ENCODE peak calls at places on chromosome X, in six cellular contexts. One of them, this sample, is unnamed.

GRCh38 chrX:112961981-112962380 is 121.3 kb upstream of the AMOT start:
- DNase-seq in type B pancreatic cell: no peak
- DNase-seq in astrocyte of the spinal cord: no peak
- DNase-seq in brain microvascular endothelial cell: no peak
- DNase-seq in right lobe of liver: no peak
- DNase-seq in GM10248: no peak
- DNase-seq in this sample: no peak

GRCh38 chrX:16970977-16971376 is 24.5 kb downstream of the REPS2 start:
- DNase-seq in right lobe of liver: no peak
- DNase-seq in type B pancreatic cell: no peak
- DNase-seq in GM10248: no peak
- DNase-seq in astrocyte of the spinal cord: peak
- DNase-seq in brain microvascular endothelial cell: peak
- DNase-seq in this sample: no peak

GRCh38 chrX:137568741-137569469 is 3.0 kb downstream of the ZIC3 start:
- DNase-seq in GM10248: no peak
- DNase-seq in brain microvascular endothelial cell: no peak
- DNase-seq in right lobe of liver: no peak
- DNase-seq in astrocyte of the spinal cord: peak
- DNase-seq in type B pancreatic cell: no peak
- DNase-seq in this sample: no peak

GRCh38 chrX:47221756-47222155 is 3.3 kb downstream of the CDK16 start:
- DNase-seq in right lobe of liver: no peak
- DNase-seq in GM10248: no peak
- DNase-seq in type B pancreatic cell: no peak
- DNase-seq in brain microvascular endothelial cell: no peak
- DNase-seq in astrocyte of the spinal cord: no peak
- DNase-seq in this sample: no peak

GRCh38 chrX:22748093-22748999 is 251.4 kb upstream of the DDX53 start:
- DNase-seq in right lobe of liver: peak
- DNase-seq in astrocyte of the spinal cord: peak
- DNase-seq in type B pancreatic cell: no peak
- DNase-seq in brain microvascular endothelial cell: peak
- DNase-seq in GM10248: peak
- DNase-seq in this sample: no peak

GRCh38 chrX:115591856-115592842 is 31.2 kb downstream of the PLS3 start:
- DNase-seq in GM10248: no peak
- DNase-seq in astrocyte of the spinal cord: no peak
- DNase-seq in type B pancreatic cell: no peak
- DNase-seq in right lobe of liver: no peak
- DNase-seq in brain microvascular endothelial cell: no peak
- DNase-seq in this sample: no peak

GRCh38 chrX:53190363-53190960 is 34.5 kb downstream of the KDM5C start:
- DNase-seq in astrocyte of the spinal cord: no peak
- DNase-seq in brain microvascular endothelial cell: no peak
- DNase-seq in type B pancreatic cell: no peak
- DNase-seq in GM10248: no peak
- DNase-seq in right lobe of liver: no peak
- DNase-seq in this sample: no peak

GRCh38 chrX:22699591-22700091 is 300.1 kb upstream of the DDX53 start:
- DNase-seq in GM10248: no peak
- DNase-seq in type B pancreatic cell: no peak
- DNase-seq in right lobe of liver: no peak
- DNase-seq in astrocyte of the spinal cord: peak
- DNase-seq in brain microvascular endothelial cell: peak
- DNase-seq in this sample: no peak

GRCh38 chrX:106748377-106748776 is 21.9 kb downstream of the RNF128 start:
- DNase-seq in type B pancreatic cell: no peak
- DNase-seq in astrocyte of the spinal cord: no peak
- DNase-seq in right lobe of liver: no peak
- DNase-seq in brain microvascular endothelial cell: no peak
- DNase-seq in GM10248: no peak
- DNase-seq in this sample: no peak

GRCh38 chrX:150854856-150855255 is 43.6 kb downstream of the CD99L2 start:
- DNase-seq in GM10248: no peak
- DNase-seq in type B pancreatic cell: no peak
- DNase-seq in astrocyte of the spinal cord: no peak
- DNase-seq in brain microvascular endothelial cell: no peak
- DNase-seq in right lobe of liver: no peak
- DNase-seq in this sample: no peak

DNA sequence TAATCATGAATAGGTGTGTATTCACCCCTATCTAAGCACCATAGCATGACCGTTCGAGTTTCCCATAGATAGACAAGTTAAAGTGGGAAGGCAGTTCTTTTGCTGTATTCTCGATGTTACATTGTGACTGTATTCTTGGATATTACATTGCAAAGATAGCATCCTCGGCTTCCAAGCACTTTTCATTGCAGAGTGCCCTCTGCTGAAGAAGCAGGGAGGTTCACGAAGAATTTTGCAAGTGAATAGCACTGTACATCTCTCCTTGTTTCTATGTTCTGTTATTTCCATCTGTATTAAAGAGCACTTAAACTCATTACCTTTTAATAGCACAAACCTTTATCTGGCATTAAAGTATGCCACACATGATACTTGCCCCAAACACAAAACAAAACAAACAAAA is 426.7 kb upstream of the ARX start:
- DNase-seq in brain microvascular endothelial cell: no peak
- DNase-seq in right lobe of liver: no peak
- DNase-seq in GM10248: no peak
- DNase-seq in astrocyte of the spinal cord: no peak
- DNase-seq in type B pancreatic cell: no peak
- DNase-seq in this sample: no peak
- TF ChIP-seq CTCF in brain microvascular endothelial cell: no peak
- TF ChIP-seq CTCF in right lobe of liver: peak
- TF ChIP-seq CTCF in GM10248: peak
- TF ChIP-seq CTCF in astrocyte of the spinal cord: no peak
- TF ChIP-seq CTCF in type B pancreatic cell: no peak
- TF ChIP-seq CTCF in this sample: no peak

GRCh38 chrX:80229626-80230025 is 190.6 kb upstream of the TENT5D start:
- DNase-seq in right lobe of liver: no peak
- DNase-seq in brain microvascular endothelial cell: no peak
- DNase-seq in GM10248: no peak
- DNase-seq in type B pancreatic cell: no peak
- DNase-seq in astrocyte of the spinal cord: no peak
- DNase-seq in this sample: no peak

GRCh38 chrX:80223922-80224579 is 196.2 kb upstream of the TENT5D start:
- DNase-seq in astrocyte of the spinal cord: no peak
- DNase-seq in GM10248: no peak
- DNase-seq in type B pancreatic cell: no peak
- DNase-seq in right lobe of liver: no peak
- DNase-seq in brain microvascular endothelial cell: no peak
- DNase-seq in this sample: no peak
- TF ChIP-seq CTCF in astrocyte of the spinal cord: no peak
- TF ChIP-seq CTCF in GM10248: no peak
- TF ChIP-seq CTCF in type B pancreatic cell: no peak
- TF ChIP-seq CTCF in right lobe of liver: no peak
- TF ChIP-seq CTCF in brain microvascular endothelial cell: no peak
- TF ChIP-seq CTCF in this sample: no peak

DNA sequence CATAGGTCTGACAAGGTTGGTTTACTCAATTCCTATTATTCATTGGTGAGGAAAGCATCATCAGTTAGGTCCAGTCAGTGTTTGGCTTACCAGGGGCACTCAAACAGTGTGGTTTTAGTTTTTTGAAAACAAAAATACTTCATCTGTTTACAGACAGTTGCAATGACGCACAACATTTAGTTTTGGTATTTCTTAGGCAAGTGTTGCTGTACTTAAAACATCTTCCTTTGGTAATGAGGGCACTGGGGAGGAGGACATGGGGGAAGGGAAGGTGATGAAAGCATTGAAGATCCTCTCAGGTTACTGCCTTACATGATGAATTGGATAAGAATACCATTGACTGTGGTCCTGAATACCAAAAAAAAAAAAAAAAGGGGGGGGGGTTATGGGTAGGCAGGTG is 93.7 kb upstream of the MAOA start:
- DNase-seq in brain microvascular endothelial cell: no peak
- DNase-seq in GM10248: no peak
- DNase-seq in astrocyte of the spinal cord: no peak
- DNase-seq in type B pancreatic cell: no peak
- DNase-seq in right lobe of liver: no peak
- DNase-seq in this sample: no peak
- TF ChIP-seq CTCF in brain microvascular endothelial cell: no peak
- TF ChIP-seq CTCF in GM10248: no peak
- TF ChIP-seq CTCF in astrocyte of the spinal cord: no peak
- TF ChIP-seq CTCF in type B pancreatic cell: no peak
- TF ChIP-seq CTCF in right lobe of liver: no peak
- TF ChIP-seq CTCF in this sample: no peak

DNA sequence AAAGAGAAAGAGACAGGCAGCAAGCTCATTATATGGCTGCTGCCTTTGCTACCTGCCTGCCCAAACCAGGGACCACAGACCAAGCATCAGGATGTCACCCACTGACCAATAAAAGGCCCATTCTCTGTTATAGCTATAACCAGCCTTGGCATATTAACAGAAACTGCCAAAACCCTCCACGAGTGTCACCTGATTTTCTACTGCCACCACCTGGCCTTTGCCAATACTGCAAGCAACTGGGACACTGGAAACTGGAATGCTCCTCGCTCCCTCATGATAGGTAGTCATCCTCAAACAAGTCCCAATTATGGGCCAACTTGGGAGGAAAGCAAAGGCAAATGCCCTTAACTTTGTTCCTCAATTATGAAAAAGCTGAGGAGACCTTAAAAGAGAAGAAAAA is 76.0 kb downstream of the SPIN4 start:
- DNase-seq in type B pancreatic cell: no peak
- DNase-seq in right lobe of liver: peak
- DNase-seq in brain microvascular endothelial cell: peak
- DNase-seq in astrocyte of the spinal cord: no peak
- DNase-seq in GM10248: peak
- DNase-seq in this sample: no peak
- TF ChIP-seq CTCF in type B pancreatic cell: peak
- TF ChIP-seq CTCF in right lobe of liver: peak
- TF ChIP-seq CTCF in brain microvascular endothelial cell: peak
- TF ChIP-seq CTCF in astrocyte of the spinal cord: peak
- TF ChIP-seq CTCF in GM10248: peak
- TF ChIP-seq CTCF in this sample: peak

This sample was measured in natural killer cell.